ENCODE peak calls at places on chromosomes 12 and 14, in ten cellular contexts. One of them, this sample, is unnamed.
A peak's percentile ranks its signal among the peaks of the same experiment; 100 is the strongest.

GRCh38 chr14:70571139-70571538 is 29.3 kb downstream of the MED6 start:
- DNase-seq in prostate gland: no peak
- DNase-seq in mammary epithelial cell: no peak
- DNase-seq in BE2C: no peak
- DNase-seq in SJSA1: no peak
- DNase-seq in adrenal gland: no peak
- DNase-seq in aorta: no peak
- DNase-seq in neural progenitor cell: no peak
- DNase-seq in tibial nerve: no peak
- DNase-seq in A549: no peak
- DNase-seq in this sample: no peak

GRCh38 chr14:77761205-77761931 is 412 bp upstream of the SNW1 start:
- DNase-seq in prostate gland: no peak
- DNase-seq in mammary epithelial cell: no peak
- DNase-seq in BE2C: peak; percentile 47
- DNase-seq in SJSA1: no peak
- DNase-seq in adrenal gland: peak; percentile 22
- DNase-seq in aorta: no peak
- DNase-seq in neural progenitor cell: peak; percentile 57
- DNase-seq in tibial nerve: peak; percentile 63
- DNase-seq in A549: peak; percentile 66
- DNase-seq in this sample: peak; percentile 40

GRCh38 chr14:33556382-33557121 is 394.3 kb downstream of the EGLN3 start:
- DNase-seq in prostate gland: no peak
- DNase-seq in mammary epithelial cell: peak; percentile 63
- DNase-seq in BE2C: peak; percentile 34
- DNase-seq in SJSA1: no peak
- DNase-seq in adrenal gland: no peak
- DNase-seq in aorta: no peak
- DNase-seq in neural progenitor cell: no peak
- DNase-seq in tibial nerve: no peak
- DNase-seq in A549: no peak
- DNase-seq in this sample: no peak

GRCh38 chr12:48968004-48968403 is 3.5 kb downstream of the WNT10B start:
- DNase-seq in prostate gland: no peak
- DNase-seq in mammary epithelial cell: no peak
- DNase-seq in BE2C: no peak
- DNase-seq in SJSA1: no peak
- DNase-seq in adrenal gland: no peak
- DNase-seq in aorta: no peak
- DNase-seq in neural progenitor cell: no peak
- DNase-seq in tibial nerve: no peak
- DNase-seq in A549: no peak
- DNase-seq in this sample: no peak

GRCh38 chr12:129570796-129571400 is 332.9 kb downstream of the TMEM132D start:
- DNase-seq in prostate gland: no peak
- DNase-seq in mammary epithelial cell: no peak
- DNase-seq in BE2C: no peak
- DNase-seq in SJSA1: no peak
- DNase-seq in adrenal gland: no peak
- DNase-seq in aorta: no peak
- DNase-seq in neural progenitor cell: no peak
- DNase-seq in tibial nerve: no peak
- DNase-seq in A549: no peak
- DNase-seq in this sample: no peak

GRCh38 chr14:54901380-54902142 is 1.1 kb downstream of the GCH1 start:
- DNase-seq in prostate gland: no peak
- DNase-seq in mammary epithelial cell: no peak
- DNase-seq in BE2C: no peak
- DNase-seq in SJSA1: no peak
- DNase-seq in adrenal gland: no peak
- DNase-seq in aorta: no peak
- DNase-seq in neural progenitor cell: peak; percentile 40
- DNase-seq in tibial nerve: no peak
- DNase-seq in A549: peak; percentile 14
- DNase-seq in this sample: no peak

GRCh38 chr12:124273630-124274029 is 21.3 kb upstream of the RFLNA start:
- DNase-seq in prostate gland: no peak
- DNase-seq in mammary epithelial cell: peak; percentile 77
- DNase-seq in BE2C: peak; percentile 76
- DNase-seq in SJSA1: no peak
- DNase-seq in adrenal gland: no peak
- DNase-seq in aorta: no peak
- DNase-seq in neural progenitor cell: no peak
- DNase-seq in tibial nerve: no peak
- DNase-seq in A549: peak; percentile 77
- DNase-seq in this sample: no peak

GRCh38 chr14:21264025-21264801 is 5.0 kb downstream of the HNRNPC start:
- DNase-seq in prostate gland: no peak
- DNase-seq in mammary epithelial cell: peak; percentile 80
- DNase-seq in BE2C: no peak
- DNase-seq in SJSA1: no peak
- DNase-seq in adrenal gland: no peak
- DNase-seq in aorta: no peak
- DNase-seq in neural progenitor cell: no peak
- DNase-seq in tibial nerve: no peak
- DNase-seq in A549: no peak
- DNase-seq in this sample: no peak

GRCh38 chr12:94469522-94469921 is 9.9 kb upstream of the CEP83 start:
- DNase-seq in prostate gland: no peak
- DNase-seq in mammary epithelial cell: no peak
- DNase-seq in BE2C: no peak
- DNase-seq in SJSA1: no peak
- DNase-seq in adrenal gland: no peak
- DNase-seq in aorta: no peak
- DNase-seq in neural progenitor cell: no peak
- DNase-seq in tibial nerve: no peak
- DNase-seq in A549: no peak
- DNase-seq in this sample: no peak

GRCh38 chr12:79296871-79297270 is 393.9 kb downstream of the PAWR start:
- DNase-seq in prostate gland: no peak
- DNase-seq in mammary epithelial cell: no peak
- DNase-seq in BE2C: no peak
- DNase-seq in SJSA1: no peak
- DNase-seq in adrenal gland: no peak
- DNase-seq in aorta: no peak
- DNase-seq in neural progenitor cell: no peak
- DNase-seq in tibial nerve: no peak
- DNase-seq in A549: no peak
- DNase-seq in this sample: no peak

GRCh38 chr12:51901881-51902280 is 5.4 kb upstream of the ACVRL1 start:
- DNase-seq in prostate gland: no peak
- DNase-seq in mammary epithelial cell: no peak
- DNase-seq in BE2C: no peak
- DNase-seq in SJSA1: no peak
- DNase-seq in adrenal gland: no peak
- DNase-seq in aorta: no peak
- DNase-seq in neural progenitor cell: no peak
- DNase-seq in tibial nerve: no peak
- DNase-seq in A549: no peak
- DNase-seq in this sample: no peak

GRCh38 chr14:51950007-51950406 is 39.3 kb upstream of the RTRAF start:
- DNase-seq in prostate gland: no peak
- DNase-seq in mammary epithelial cell: no peak
- DNase-seq in BE2C: no peak
- DNase-seq in SJSA1: no peak
- DNase-seq in adrenal gland: no peak
- DNase-seq in aorta: no peak
- DNase-seq in neural progenitor cell: no peak
- DNase-seq in tibial nerve: no peak
- DNase-seq in A549: no peak
- DNase-seq in this sample: no peak

GRCh38 chr12:45543887-45544286 is 185.6 kb upstream of the ARID2 start:
- DNase-seq in prostate gland: peak; percentile 35
- DNase-seq in mammary epithelial cell: peak; percentile 55
- DNase-seq in BE2C: peak; percentile 37
- DNase-seq in SJSA1: no peak
- DNase-seq in adrenal gland: peak; percentile 54
- DNase-seq in aorta: no peak
- DNase-seq in neural progenitor cell: peak; percentile 79
- DNase-seq in tibial nerve: peak; percentile 57
- DNase-seq in A549: peak; percentile 78
- DNase-seq in this sample: no peak

GRCh38 chr14:85002846-85003245 is 527.1 kb upstream of the FLRT2 start:
- DNase-seq in prostate gland: no peak
- DNase-seq in mammary epithelial cell: no peak
- DNase-seq in BE2C: no peak
- DNase-seq in SJSA1: no peak
- DNase-seq in adrenal gland: no peak
- DNase-seq in aorta: no peak
- DNase-seq in neural progenitor cell: no peak
- DNase-seq in tibial nerve: no peak
- DNase-seq in A549: no peak
- DNase-seq in this sample: no peak

GRCh38 chr14:100807496-100807895 is 18.4 kb upstream of the MEG3 start:
- DNase-seq in prostate gland: no peak
- DNase-seq in mammary epithelial cell: no peak
- DNase-seq in BE2C: no peak
- DNase-seq in SJSA1: no peak
- DNase-seq in adrenal gland: no peak
- DNase-seq in aorta: peak; percentile 38
- DNase-seq in neural progenitor cell: no peak
- DNase-seq in tibial nerve: no peak
- DNase-seq in A549: no peak
- DNase-seq in this sample: peak; percentile 32
- H3K9me3 ChIP-seq in prostate gland: no peaks in the 10 kb centered on the region
- H3K9me3 ChIP-seq in mammary epithelial cell: peaks cover 16% of the 10 kb centered on the region
- H3K9me3 ChIP-seq in BE2C: no peaks in the 10 kb centered on the region
- H3K9me3 ChIP-seq in SJSA1: peaks cover 6% of the 10 kb centered on the region
- H3K9me3 ChIP-seq in adrenal gland: no peaks in the 10 kb centered on the region
- H3K9me3 ChIP-seq in aorta: peaks cover 10% of the 10 kb centered on the region
- H3K9me3 ChIP-seq in neural progenitor cell: peaks cover 39% of the 10 kb centered on the region
- H3K9me3 ChIP-seq in tibial nerve: no peaks in the 10 kb centered on the region
- H3K9me3 ChIP-seq in A549: peaks cover 46% of the 10 kb centered on the region
- H3K9me3 ChIP-seq in this sample: no peaks in the 10 kb centered on the region

GRCh38 chr14:106876711-106877110 is 1350.3 kb downstream of the TMEM121 start:
- DNase-seq in prostate gland: no peak
- DNase-seq in mammary epithelial cell: no peak
- DNase-seq in BE2C: no peak
- DNase-seq in SJSA1: no peak
- DNase-seq in adrenal gland: no peak
- DNase-seq in aorta: no peak
- DNase-seq in neural progenitor cell: no peak
- DNase-seq in tibial nerve: no peak
- DNase-seq in A549: no peak
- DNase-seq in this sample: no peak
- H3K9me3 ChIP-seq in prostate gland: no peaks in the 10 kb centered on the region
- H3K9me3 ChIP-seq in mammary epithelial cell: no peaks in the 10 kb centered on the region
- H3K9me3 ChIP-seq in BE2C: no peaks in the 10 kb centered on the region
- H3K9me3 ChIP-seq in SJSA1: no peaks in the 10 kb centered on the region
- H3K9me3 ChIP-seq in adrenal gland: no peaks in the 10 kb centered on the region
- H3K9me3 ChIP-seq in aorta: peaks cover 3% of the 10 kb centered on the region
- H3K9me3 ChIP-seq in neural progenitor cell: peaks cover 26% of the 10 kb centered on the region
- H3K9me3 ChIP-seq in tibial nerve: no peaks in the 10 kb centered on the region
- H3K9me3 ChIP-seq in A549: no peaks in the 10 kb centered on the region
- H3K9me3 ChIP-seq in this sample: no peaks in the 10 kb centered on the region

DNA sequence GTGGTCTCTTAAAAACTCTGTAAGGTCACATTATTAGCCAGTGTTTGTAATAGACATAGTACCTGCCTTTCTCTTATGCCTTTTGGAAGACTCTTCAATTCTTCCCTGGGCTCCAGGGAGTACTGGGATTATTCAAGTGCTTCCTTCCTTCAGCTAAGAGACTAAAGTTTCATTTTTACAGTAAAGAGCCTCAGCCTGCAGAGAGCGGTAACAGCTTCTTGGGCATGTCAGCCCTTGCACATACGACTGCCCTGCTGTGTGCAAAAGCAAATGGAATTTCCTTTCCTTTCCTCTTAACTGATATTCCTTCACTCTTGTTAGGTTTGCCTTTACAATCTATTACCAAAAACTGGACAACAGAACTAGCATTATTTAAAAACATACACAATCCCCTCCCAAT is 32.9 kb upstream of the AMIGO2 start:
- DNase-seq in prostate gland: no peak
- DNase-seq in mammary epithelial cell: peak; percentile 30
- DNase-seq in BE2C: no peak
- DNase-seq in SJSA1: no peak
- DNase-seq in adrenal gland: no peak
- DNase-seq in aorta: no peak
- DNase-seq in neural progenitor cell: no peak
- DNase-seq in tibial nerve: no peak
- DNase-seq in A549: no peak
- DNase-seq in this sample: no peak
- H3K9me3 ChIP-seq in prostate gland: no peaks in the 10 kb centered on the region
- H3K9me3 ChIP-seq in mammary epithelial cell: no peaks in the 10 kb centered on the region
- H3K9me3 ChIP-seq in BE2C: no peaks in the 10 kb centered on the region
- H3K9me3 ChIP-seq in SJSA1: no peaks in the 10 kb centered on the region
- H3K9me3 ChIP-seq in adrenal gland: no peaks in the 10 kb centered on the region
- H3K9me3 ChIP-seq in aorta: no peaks in the 10 kb centered on the region
- H3K9me3 ChIP-seq in neural progenitor cell: no peaks in the 10 kb centered on the region
- H3K9me3 ChIP-seq in tibial nerve: no peaks in the 10 kb centered on the region
- H3K9me3 ChIP-seq in A549: no peaks in the 10 kb centered on the region
- H3K9me3 ChIP-seq in this sample: no peaks in the 10 kb centered on the region

DNA sequence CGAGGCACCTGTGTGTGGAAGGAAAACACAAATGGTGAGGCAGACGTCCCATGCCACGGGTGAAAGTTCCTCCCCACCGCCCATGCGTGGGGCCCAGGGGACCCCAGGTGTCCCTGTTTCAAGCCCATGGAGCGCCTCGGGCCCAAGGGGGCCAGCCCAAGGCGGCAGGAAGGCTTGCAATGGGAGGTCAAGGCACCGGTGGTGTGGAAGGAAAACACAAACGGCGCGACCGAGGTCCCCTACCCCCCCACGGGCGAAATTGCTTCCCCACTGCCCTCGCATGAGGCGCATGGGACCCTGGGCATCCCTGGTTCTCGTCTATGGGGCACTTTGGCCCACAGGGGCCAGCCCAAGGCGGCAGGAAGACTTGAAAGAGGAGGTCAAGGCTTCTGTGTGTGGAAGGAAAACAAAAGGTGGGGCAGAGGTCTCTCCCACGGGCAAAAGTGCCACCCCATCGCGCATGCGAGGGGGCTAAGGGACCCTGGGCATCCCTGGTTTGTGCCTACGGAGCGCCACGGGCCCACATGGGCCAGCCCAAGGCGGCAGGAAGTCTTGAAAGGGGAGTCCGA is 379.4 kb downstream of the ALG10 start:
- DNase-seq in prostate gland: peak; percentile 3
- DNase-seq in mammary epithelial cell: no peak
- DNase-seq in BE2C: peak; percentile 3
- DNase-seq in SJSA1: no peak
- DNase-seq in adrenal gland: peak; percentile 9
- DNase-seq in aorta: peak; percentile 73
- DNase-seq in neural progenitor cell: no peak
- DNase-seq in tibial nerve: no peak
- DNase-seq in A549: no peak
- DNase-seq in this sample: peak; percentile 41
- H3K9me3 ChIP-seq in prostate gland: no peaks in the 10 kb centered on the region
- H3K9me3 ChIP-seq in mammary epithelial cell: peaks cover 50% of the 10 kb centered on the region
- H3K9me3 ChIP-seq in BE2C: no peaks in the 10 kb centered on the region
- H3K9me3 ChIP-seq in SJSA1: peaks cover 21% of the 10 kb centered on the region
- H3K9me3 ChIP-seq in adrenal gland: no peaks in the 10 kb centered on the region
- H3K9me3 ChIP-seq in aorta: peaks cover 8% of the 10 kb centered on the region
- H3K9me3 ChIP-seq in neural progenitor cell: no peaks in the 10 kb centered on the region
- H3K9me3 ChIP-seq in tibial nerve: no peaks in the 10 kb centered on the region
- H3K9me3 ChIP-seq in A549: peaks cover 2% of the 10 kb centered on the region
- H3K9me3 ChIP-seq in this sample: no peaks in the 10 kb centered on the region

DNA sequence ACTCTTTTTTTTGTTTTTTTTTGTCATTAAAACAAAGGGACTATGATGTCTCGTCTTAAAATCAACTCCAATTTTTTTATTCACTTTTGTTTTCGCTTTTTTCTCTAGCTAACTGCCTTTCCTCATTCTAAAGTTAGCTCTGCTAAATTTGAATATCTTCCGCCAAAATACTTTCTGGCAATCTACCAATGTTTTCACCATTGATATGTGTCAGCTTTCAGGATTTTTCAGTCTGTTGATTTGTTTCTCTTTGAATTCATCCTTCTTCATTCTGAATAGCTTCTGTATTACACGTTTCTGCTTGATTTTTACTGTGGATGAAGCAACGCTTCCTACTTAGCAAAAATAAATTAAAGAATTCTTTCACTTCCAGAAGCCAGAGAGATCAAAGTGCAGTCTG is 38.7 kb upstream of the NOVA1 start:
- DNase-seq in prostate gland: no peak
- DNase-seq in mammary epithelial cell: no peak
- DNase-seq in BE2C: no peak
- DNase-seq in SJSA1: no peak
- DNase-seq in adrenal gland: no peak
- DNase-seq in aorta: no peak
- DNase-seq in neural progenitor cell: no peak
- DNase-seq in tibial nerve: no peak
- DNase-seq in A549: no peak
- DNase-seq in this sample: no peak
- H3K9me3 ChIP-seq in prostate gland: no peaks in the 10 kb centered on the region
- H3K9me3 ChIP-seq in mammary epithelial cell: no peaks in the 10 kb centered on the region
- H3K9me3 ChIP-seq in BE2C: no peaks in the 10 kb centered on the region
- H3K9me3 ChIP-seq in SJSA1: no peaks in the 10 kb centered on the region
- H3K9me3 ChIP-seq in adrenal gland: no peaks in the 10 kb centered on the region
- H3K9me3 ChIP-seq in aorta: no peaks in the 10 kb centered on the region
- H3K9me3 ChIP-seq in neural progenitor cell: no peaks in the 10 kb centered on the region
- H3K9me3 ChIP-seq in tibial nerve: no peaks in the 10 kb centered on the region
- H3K9me3 ChIP-seq in A549: no peaks in the 10 kb centered on the region
- H3K9me3 ChIP-seq in this sample: no peaks in the 10 kb centered on the region